ENCODE peak calls at places on chromosomes 5 and 9, in six cellular contexts. One of them, this sample, is unnamed.

GRCh38 chr9:136085815-136086212 is 9.3 kb downstream of the NACC2 start:
- DNase-seq in HepG2: no peak
- DNase-seq in GM12878: no peak
- DNase-seq in K562: no peak
- DNase-seq in H1: no peak
- DNase-seq in GM12891: no peak
- DNase-seq in this sample: no peak

GRCh38 chr9:137647096-137647709 is 28.4 kb downstream of the EHMT1 start:
- DNase-seq in GM12878: no peak
- DNase-seq in GM12891: no peak
- DNase-seq in HepG2: no peak
- DNase-seq in H1: no peak
- DNase-seq in K562: no peak
- DNase-seq in this sample: no peak

GRCh38 chr9:5892456-5893133 is 1.9 kb downstream of the MLANA start:
- DNase-seq in GM12891: no peak
- DNase-seq in HepG2: no peak
- DNase-seq in H1: no peak
- DNase-seq in K562: no peak
- DNase-seq in GM12878: no peak
- DNase-seq in this sample: no peak

GRCh38 chr5:32916648-32917047 is 205.5 kb downstream of the NPR3 start:
- DNase-seq in HepG2: peak
- DNase-seq in K562: no peak
- DNase-seq in H1: peak
- DNase-seq in GM12878: no peak
- DNase-seq in GM12891: no peak
- DNase-seq in this sample: no peak

GRCh38 chr5:57482671-57483106 is at the start of gene ACTBL2:
- DNase-seq in K562: no peak
- DNase-seq in GM12878: no peak
- DNase-seq in GM12891: no peak
- DNase-seq in H1: no peak
- DNase-seq in HepG2: no peak
- DNase-seq in this sample: no peak

GRCh38 chr5:128341056-128341455 is 197.0 kb downstream of the FBN2 start:
- DNase-seq in HepG2: no peak
- DNase-seq in GM12878: no peak
- DNase-seq in GM12891: no peak
- DNase-seq in K562: no peak
- DNase-seq in H1: no peak
- DNase-seq in this sample: no peak

GRCh38 chr5:169302491-169303118 is 1.7 kb upstream of the SLIT3 start:
- DNase-seq in H1: peak
- DNase-seq in GM12891: peak
- DNase-seq in K562: peak
- DNase-seq in GM12878: peak
- DNase-seq in HepG2: peak
- DNase-seq in this sample: peak

GRCh38 chr5:176371621-176372539 is 6.6 kb downstream of the ARL10 start:
- DNase-seq in K562: no peak
- DNase-seq in GM12878: no peak
- DNase-seq in H1: no peak
- DNase-seq in GM12891: no peak
- DNase-seq in HepG2: peak
- DNase-seq in this sample: no peak

GRCh38 chr5:179865471-179866240 is 7.0 kb upstream of the MRNIP start:
- DNase-seq in H1: no peak
- DNase-seq in K562: no peak
- DNase-seq in GM12891: no peak
- DNase-seq in GM12878: no peak
- DNase-seq in HepG2: no peak
- DNase-seq in this sample: no peak

GRCh38 chr5:155952486-155953105 is 374.4 kb upstream of the SGCD start:
- DNase-seq in K562: no peak
- DNase-seq in GM12878: no peak
- DNase-seq in H1: no peak
- DNase-seq in GM12891: no peak
- DNase-seq in HepG2: no peak
- DNase-seq in this sample: no peak

GRCh38 chr5:127572930-127573329 is 55.5 kb downstream of the PRRC1 start:
- DNase-seq in HepG2: no peak
- DNase-seq in GM12891: no peak
- DNase-seq in K562: no peak
- DNase-seq in GM12878: no peak
- DNase-seq in H1: no peak
- DNase-seq in this sample: no peak

DNA sequence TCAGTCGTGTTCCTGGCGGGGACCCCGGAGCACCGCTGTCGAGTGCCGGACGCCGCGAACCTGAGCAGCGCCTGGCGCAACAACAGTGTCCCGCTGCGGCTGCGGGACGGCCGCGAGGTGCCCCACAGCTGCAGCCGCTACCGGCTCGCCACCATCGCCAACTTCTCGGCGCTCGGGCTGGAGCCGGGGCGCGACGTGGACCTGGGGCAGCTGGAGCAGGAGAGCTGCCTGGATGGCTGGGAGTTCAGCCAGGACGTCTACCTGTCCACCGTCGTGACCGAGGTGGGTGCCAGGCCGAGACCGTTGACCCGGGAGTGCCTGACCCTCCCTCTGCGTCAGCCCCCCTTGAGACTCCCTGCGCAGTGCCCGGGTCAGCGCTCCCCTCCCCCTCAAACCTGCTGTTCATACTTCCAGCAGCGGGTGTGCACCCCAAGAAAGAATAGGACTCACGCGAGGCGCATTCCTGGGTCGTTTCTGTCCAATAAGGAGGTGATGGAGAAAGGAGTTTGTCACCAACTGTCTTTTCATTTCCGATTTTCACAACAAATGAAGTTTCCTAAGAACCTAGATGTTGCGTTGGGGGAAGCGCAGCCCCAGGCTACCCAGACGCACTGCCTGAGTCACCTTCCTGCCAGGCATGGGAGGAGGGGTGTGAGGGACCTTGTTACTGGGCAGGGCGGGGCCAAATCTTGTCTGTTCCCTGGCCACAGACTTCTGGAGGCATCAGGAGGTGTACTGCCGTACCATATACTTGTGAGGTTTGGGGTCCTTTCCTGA is 722 bp downstream of the SLC22A4 start:
- DNase-seq in GM12891: no peak
- DNase-seq in K562: peak
- DNase-seq in HepG2: no peak
- DNase-seq in GM12878: no peak
- DNase-seq in H1: no peak
- DNase-seq in this sample: no peak
- TF ChIP-seq POLR2A in GM12891: no peak
- TF ChIP-seq POLR2A in K562: no peak
- TF ChIP-seq POLR2A in HepG2: no peak
- TF ChIP-seq POLR2A in GM12878: no peak
- TF ChIP-seq POLR2A in H1: no peak
- TF ChIP-seq POLR2A in this sample: no peak

DNA sequence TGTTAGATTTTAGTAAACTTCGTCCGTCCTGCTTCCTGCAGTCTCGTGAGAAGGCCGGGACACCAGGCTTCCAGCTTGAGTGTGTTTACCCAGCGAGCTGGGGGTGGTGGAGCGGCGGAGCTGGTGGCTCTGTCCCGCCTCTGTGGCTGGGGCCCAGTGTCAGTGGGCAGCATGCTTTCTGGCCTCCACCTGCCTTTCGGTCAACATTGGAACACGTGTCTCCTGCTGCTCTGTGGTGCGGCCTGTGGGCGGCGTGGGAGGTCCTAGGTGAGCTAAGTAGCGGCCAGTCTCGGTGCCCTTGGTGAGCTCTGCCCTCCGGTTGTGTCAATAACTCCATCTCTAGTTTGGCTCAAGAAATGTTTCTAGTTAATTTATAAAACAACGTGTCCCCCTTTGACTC is 125.9 kb downstream of the GADD45G start:
- DNase-seq in H1: no peak
- DNase-seq in K562: no peak
- DNase-seq in GM12878: no peak
- DNase-seq in HepG2: peak
- DNase-seq in GM12891: no peak
- DNase-seq in this sample: no peak
- TF ChIP-seq TAF1 in H1: no peak
- TF ChIP-seq TAF1 in K562: no peak
- TF ChIP-seq TAF1 in GM12878: no peak
- TF ChIP-seq TAF1 in HepG2: no peak
- TF ChIP-seq TAF1 in GM12891: no peak
- TF ChIP-seq TAF1 in this sample: no peak

GRCh38 chr5:93607367-93608258 is 24.6 kb downstream of the NR2F1 start:
- DNase-seq in H1: peak
- DNase-seq in GM12878: no peak
- DNase-seq in HepG2: peak
- DNase-seq in GM12891: no peak
- DNase-seq in K562: no peak
- DNase-seq in this sample: no peak
- TF ChIP-seq POLR2AphosphoS5 in H1: no peak
- TF ChIP-seq POLR2AphosphoS5 in GM12878: no peak
- TF ChIP-seq POLR2AphosphoS5 in HepG2: no peak
- TF ChIP-seq POLR2AphosphoS5 in GM12891: no peak
- TF ChIP-seq POLR2AphosphoS5 in K562: no peak
- TF ChIP-seq POLR2AphosphoS5 in this sample: no peak

GRCh38 chr5:142475102-142475501 is 150.3 kb upstream of the SPRY4 start:
- DNase-seq in K562: no peak
- DNase-seq in GM12891: no peak
- DNase-seq in H1: peak
- DNase-seq in GM12878: no peak
- DNase-seq in HepG2: no peak
- DNase-seq in this sample: no peak

GRCh38 chr5:142473038-142473437 is 148.2 kb upstream of the SPRY4 start:
- DNase-seq in K562: no peak
- DNase-seq in GM12891: no peak
- DNase-seq in H1: no peak
- DNase-seq in GM12878: no peak
- DNase-seq in HepG2: no peak
- DNase-seq in this sample: no peak

GRCh38 chr5:142478116-142478515 is 153.3 kb upstream of the SPRY4 start:
- DNase-seq in GM12891: no peak
- DNase-seq in HepG2: no peak
- DNase-seq in GM12878: no peak
- DNase-seq in H1: no peak
- DNase-seq in K562: no peak
- DNase-seq in this sample: no peak

GRCh38 chr5:142474426-142474825 is 149.6 kb upstream of the SPRY4 start:
- DNase-seq in HepG2: no peak
- DNase-seq in H1: no peak
- DNase-seq in GM12891: no peak
- DNase-seq in GM12878: no peak
- DNase-seq in K562: no peak
- DNase-seq in this sample: no peak

DNA sequence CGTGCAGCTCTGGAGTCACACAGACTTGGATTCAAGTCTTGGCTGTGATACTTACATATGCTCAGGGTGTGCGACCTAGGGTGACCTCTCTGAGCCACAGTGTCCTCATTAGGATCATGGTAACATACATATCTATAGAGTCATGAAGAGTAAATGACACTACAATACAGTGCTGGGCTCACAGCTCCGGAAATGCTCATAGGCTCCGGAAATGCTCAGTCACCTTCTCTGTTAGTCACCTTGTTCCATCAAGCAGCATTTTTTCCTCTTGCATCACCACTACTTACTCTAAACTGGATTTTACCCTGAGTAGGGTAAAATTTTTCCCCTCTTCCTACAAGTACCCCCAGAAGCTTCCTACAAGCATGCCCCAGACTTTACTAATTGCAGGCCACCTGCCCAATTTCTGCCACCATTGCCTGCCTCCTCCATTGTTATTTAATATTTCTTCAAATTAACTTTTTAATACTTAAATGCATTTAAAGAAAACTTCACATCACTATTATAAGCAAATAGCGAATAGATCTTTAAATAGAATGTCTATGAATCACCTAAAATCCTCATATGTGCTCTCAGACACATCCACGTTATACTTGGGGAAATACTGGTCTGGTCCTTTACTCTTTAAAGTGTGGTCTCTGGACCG is 147.6 kb upstream of the SPRY4 start:
- DNase-seq in H1: no peak
- DNase-seq in GM12878: no peak
- DNase-seq in K562: peak
- DNase-seq in HepG2: peak
- DNase-seq in GM12891: no peak
- DNase-seq in this sample: no peak
- TF ChIP-seq POLR2A in H1: no peak
- TF ChIP-seq POLR2A in GM12878: no peak
- TF ChIP-seq POLR2A in K562: no peak
- TF ChIP-seq POLR2A in HepG2: no peak
- TF ChIP-seq POLR2A in GM12891: no peak
- TF ChIP-seq POLR2A in this sample: no peak